ENCODE peak calls at places on chromosomes 11 and 22, in eight cellular contexts. One of them, this sample, is unnamed.

GRCh38 chr22:39496131-39496838 is 5.8 kb upstream of the MIEF1 start:
- DNase-seq in erythroblast: peak; percentile 80
- DNase-seq in AG04450: no peak
- DNase-seq in RPMI7951: peak; percentile 59
- DNase-seq in T-helper 2 cell: no peak
- DNase-seq in stimulated activated CD4-positive, alpha-beta T cell treated with anti-CD3 and anti-CD28 coated beads, Interleukin-1b, Interleukin-23, amount 100 ng/mL, for 1 hour: peak; percentile 17
- DNase-seq in non-pigmented ciliary epithelial cell: no peak
- DNase-seq in thoracic aorta: no peak
- DNase-seq in this sample: no peak

GRCh38 chr11:118010738-118011461 is 24.7 kb downstream of the IL10RA start:
- DNase-seq in erythroblast: no peak
- DNase-seq in AG04450: no peak
- DNase-seq in RPMI7951: no peak
- DNase-seq in T-helper 2 cell: no peak
- DNase-seq in stimulated activated CD4-positive, alpha-beta T cell treated with anti-CD3 and anti-CD28 coated beads, Interleukin-1b, Interleukin-23, amount 100 ng/mL, for 1 hour: no peak
- DNase-seq in non-pigmented ciliary epithelial cell: no peak
- DNase-seq in thoracic aorta: no peak
- DNase-seq in this sample: no peak

GRCh38 chr11:134126197-134126822 is 57.4 kb downstream of the JAM3 start:
- DNase-seq in erythroblast: no peak
- DNase-seq in AG04450: peak; percentile 82
- DNase-seq in RPMI7951: peak; percentile 92
- DNase-seq in T-helper 2 cell: no peak
- DNase-seq in stimulated activated CD4-positive, alpha-beta T cell treated with anti-CD3 and anti-CD28 coated beads, Interleukin-1b, Interleukin-23, amount 100 ng/mL, for 1 hour: no peak
- DNase-seq in non-pigmented ciliary epithelial cell: peak; percentile 79
- DNase-seq in thoracic aorta: no peak
- DNase-seq in this sample: peak; percentile 29

GRCh38 chr22:46240917-46241316 is 9.2 kb downstream of the CDPF1 start:
- DNase-seq in erythroblast: no peak
- DNase-seq in AG04450: no peak
- DNase-seq in RPMI7951: no peak
- DNase-seq in T-helper 2 cell: no peak
- DNase-seq in stimulated activated CD4-positive, alpha-beta T cell treated with anti-CD3 and anti-CD28 coated beads, Interleukin-1b, Interleukin-23, amount 100 ng/mL, for 1 hour: no peak
- DNase-seq in non-pigmented ciliary epithelial cell: no peak
- DNase-seq in thoracic aorta: no peak
- DNase-seq in this sample: no peak

GRCh38 chr11:119172513-119172912 is 4.0 kb downstream of the NLRX1 start:
- DNase-seq in erythroblast: no peak
- DNase-seq in AG04450: no peak
- DNase-seq in RPMI7951: no peak
- DNase-seq in T-helper 2 cell: no peak
- DNase-seq in stimulated activated CD4-positive, alpha-beta T cell treated with anti-CD3 and anti-CD28 coated beads, Interleukin-1b, Interleukin-23, amount 100 ng/mL, for 1 hour: no peak
- DNase-seq in non-pigmented ciliary epithelial cell: no peak
- DNase-seq in thoracic aorta: no peak
- DNase-seq in this sample: no peak

GRCh38 chr11:44648109-44648508 is 78.7 kb upstream of the TSPAN18 start:
- DNase-seq in erythroblast: no peak
- DNase-seq in AG04450: no peak
- DNase-seq in RPMI7951: no peak
- DNase-seq in T-helper 2 cell: no peak
- DNase-seq in stimulated activated CD4-positive, alpha-beta T cell treated with anti-CD3 and anti-CD28 coated beads, Interleukin-1b, Interleukin-23, amount 100 ng/mL, for 1 hour: no peak
- DNase-seq in non-pigmented ciliary epithelial cell: no peak
- DNase-seq in thoracic aorta: no peak
- DNase-seq in this sample: no peak

GRCh38 chr11:70711095-70711910 is 313.0 kb downstream of the CTTN start:
- DNase-seq in erythroblast: no peak
- DNase-seq in AG04450: no peak
- DNase-seq in RPMI7951: no peak
- DNase-seq in T-helper 2 cell: no peak
- DNase-seq in stimulated activated CD4-positive, alpha-beta T cell treated with anti-CD3 and anti-CD28 coated beads, Interleukin-1b, Interleukin-23, amount 100 ng/mL, for 1 hour: no peak
- DNase-seq in non-pigmented ciliary epithelial cell: no peak
- DNase-seq in thoracic aorta: no peak
- DNase-seq in this sample: no peak

GRCh38 chr11:24819863-24820434 is 323.1 kb downstream of the LUZP2 start:
- DNase-seq in erythroblast: no peak
- DNase-seq in AG04450: no peak
- DNase-seq in RPMI7951: no peak
- DNase-seq in T-helper 2 cell: no peak
- DNase-seq in stimulated activated CD4-positive, alpha-beta T cell treated with anti-CD3 and anti-CD28 coated beads, Interleukin-1b, Interleukin-23, amount 100 ng/mL, for 1 hour: no peak
- DNase-seq in non-pigmented ciliary epithelial cell: no peak
- DNase-seq in thoracic aorta: no peak
- DNase-seq in this sample: no peak

GRCh38 chr11:45089251-45089650 is 57.2 kb upstream of the PRDM11 start:
- DNase-seq in erythroblast: no peak
- DNase-seq in AG04450: peak; percentile 68
- DNase-seq in RPMI7951: peak; percentile 97
- DNase-seq in T-helper 2 cell: no peak
- DNase-seq in stimulated activated CD4-positive, alpha-beta T cell treated with anti-CD3 and anti-CD28 coated beads, Interleukin-1b, Interleukin-23, amount 100 ng/mL, for 1 hour: no peak
- DNase-seq in non-pigmented ciliary epithelial cell: peak; percentile 23
- DNase-seq in thoracic aorta: peak; percentile 64
- DNase-seq in this sample: peak; percentile 97

GRCh38 chr22:45007946-45008852 is 1.6 kb downstream of the PHF21B start:
- DNase-seq in erythroblast: peak; percentile 15
- DNase-seq in AG04450: no peak
- DNase-seq in RPMI7951: no peak
- DNase-seq in T-helper 2 cell: no peak
- DNase-seq in stimulated activated CD4-positive, alpha-beta T cell treated with anti-CD3 and anti-CD28 coated beads, Interleukin-1b, Interleukin-23, amount 100 ng/mL, for 1 hour: no peak
- DNase-seq in non-pigmented ciliary epithelial cell: no peak
- DNase-seq in thoracic aorta: no peak
- DNase-seq in this sample: no peak

GRCh38 chr11:10654211-10655150 is 39.1 kb downstream of the IRAG1 start:
- DNase-seq in erythroblast: peak; percentile 79
- DNase-seq in AG04450: no peak
- DNase-seq in RPMI7951: peak; percentile 76
- DNase-seq in T-helper 2 cell: no peak
- DNase-seq in stimulated activated CD4-positive, alpha-beta T cell treated with anti-CD3 and anti-CD28 coated beads, Interleukin-1b, Interleukin-23, amount 100 ng/mL, for 1 hour: no peak
- DNase-seq in non-pigmented ciliary epithelial cell: no peak
- DNase-seq in thoracic aorta: no peak
- DNase-seq in this sample: peak; percentile 72

GRCh38 chr22:38043151-38044039 is 13.8 kb upstream of the PICK1 start:
- DNase-seq in erythroblast: no peak
- DNase-seq in AG04450: no peak
- DNase-seq in RPMI7951: no peak
- DNase-seq in T-helper 2 cell: no peak
- DNase-seq in stimulated activated CD4-positive, alpha-beta T cell treated with anti-CD3 and anti-CD28 coated beads, Interleukin-1b, Interleukin-23, amount 100 ng/mL, for 1 hour: no peak
- DNase-seq in non-pigmented ciliary epithelial cell: no peak
- DNase-seq in thoracic aorta: no peak
- DNase-seq in this sample: no peak

GRCh38 chr11:62122076-62122475 is 1.7 kb upstream of the INCENP start:
- DNase-seq in erythroblast: no peak
- DNase-seq in AG04450: no peak
- DNase-seq in RPMI7951: no peak
- DNase-seq in T-helper 2 cell: no peak
- DNase-seq in stimulated activated CD4-positive, alpha-beta T cell treated with anti-CD3 and anti-CD28 coated beads, Interleukin-1b, Interleukin-23, amount 100 ng/mL, for 1 hour: no peak
- DNase-seq in non-pigmented ciliary epithelial cell: no peak
- DNase-seq in thoracic aorta: no peak
- DNase-seq in this sample: no peak

GRCh38 chr22:24423519-24424000 is 3.8 kb upstream of the ADORA2A start:
- DNase-seq in erythroblast: peak; percentile 70
- DNase-seq in AG04450: no peak
- DNase-seq in RPMI7951: no peak
- DNase-seq in T-helper 2 cell: peak; percentile 60
- DNase-seq in stimulated activated CD4-positive, alpha-beta T cell treated with anti-CD3 and anti-CD28 coated beads, Interleukin-1b, Interleukin-23, amount 100 ng/mL, for 1 hour: no peak
- DNase-seq in non-pigmented ciliary epithelial cell: no peak
- DNase-seq in thoracic aorta: no peak
- DNase-seq in this sample: no peak

This sample was measured in fibroblast of the conjunctiva.